ENCODE peak calls at places on chromosomes 3 and 15, in five cellular contexts. M, O, I, D and X are unnamed samples.

GRCh38 chr15:93037341-93038063 is 51.5 kb downstream of the RGMA start:
- DNase-seq in I (no peak), D (peak; percentile 63), M (peak; percentile 54), O (peak; percentile 41), X (peak; percentile 69)

GRCh38 chr3:174953068-174953467 is 93.9 kb downstream of the NAALADL2 start:
- DNase-seq in I (no peak), D (no peak), M (no peak), O (no peak), X (no peak)

GRCh38 chr3:61807865-61808276 is 246.5 kb downstream of the PTPRG start:
- DNase-seq in O (peak; percentile 17), I (no peak), M (peak; percentile 24), D (no peak), X (no peak)

GRCh38 chr3:50112462-50112861 is 23.7 kb downstream of the RBM5 start:
- DNase-seq in I (no peak), O (no peak), D (no peak), M (no peak), X (no peak)

GRCh38 chr3:62876064-62876463 is 848 bp upstream of the CADPS start:
- DNase-seq in D (no peak), I (peak; percentile 2), M (no peak), O (peak; percentile 87), X (peak; percentile 42)

GRCh38 chr3:136749106-136749505 is 3.1 kb downstream of the STAG1 start:
- DNase-seq in O (no peak), I (no peak), D (no peak), M (no peak), X (no peak)

GRCh38 chr3:65729553-65729952 is 309.2 kb downstream of the MAGI1 start:
- DNase-seq in D (no peak), O (no peak), I (peak; percentile 58), M (peak; percentile 24), X (no peak)

GRCh38 chr3:155748611-155749365 is 3.9 kb upstream of the PLCH1 start:
- DNase-seq in D (no peak), O (peak; percentile 36), I (no peak), M (no peak), X (no peak)

GRCh38 chr3:39211332-39212130 is 19.1 kb upstream of the XIRP1 start:
- DNase-seq in D (no peak), O (no peak), I (no peak), M (no peak), X (no peak)

GRCh38 chr3:146470424-146470990 is 1.1 kb upstream of the PLSCR2 start:
- DNase-seq in O (no peak), M (no peak), I (no peak), D (no peak), X (no peak)

GRCh38 chr3:25542571-25543039 is 114.5 kb downstream of the RARB start:
- DNase-seq in I (no peak), O (no peak), D (no peak), M (no peak), X (no peak)

GRCh38 chr3:194042947-194043346 is 93.0 kb upstream of the HES1 start:
- DNase-seq in D (no peak), M (no peak), I (peak; percentile 29), O (no peak), X (no peak)

GRCh38 chr3:134359121-134360010 is 14.9 kb downstream of the AMOTL2 start:
- DNase-seq in I (no peak), M (no peak), D (no peak), O (no peak), X (peak; percentile 54)

GRCh38 chr15:91021516-91022074 is 799 bp downstream of the VPS33B start:
- DNase-seq in M (peak; percentile 63), O (no peak), D (no peak), I (no peak), X (no peak)

GRCh38 chr3:150503402-150504099 is 42.7 kb downstream of the SERP1 start:
- DNase-seq in D (no peak), I (no peak), O (no peak), M (no peak), X (no peak)

GRCh38 chr3:73602171-73602570 is 22.6 kb downstream of the PDZRN3 start:
- DNase-seq in I (no peak), O (no peak), D (no peak), M (no peak), X (peak; percentile 45)

GRCh38 chr3:52895416-52895815 is 1.9 kb downstream of the STIMATE start:
- DNase-seq in O (no peak), D (no peak), M (no peak), I (no peak), X (no peak)

GRCh38 chr3:8239718-8240698 is 261.6 kb upstream of the LMCD1 start:
- DNase-seq in O (peak; percentile 74), M (peak; percentile 44), I (peak; percentile 27), D (no peak), X (no peak)

GRCh38 chr15:38905634-38906033 is 341.0 kb upstream of the RASGRP1 start:
- DNase-seq in M (no peak), D (no peak), I (no peak), O (no peak), X (no peak)

GRCh38 chr3:185594073-185594472 is 8.0 kb downstream of the SENP2 start:
- DNase-seq in I (no peak), O (no peak), M (no peak), D (no peak), X (no peak)

GRCh38 chr15:53586815-53587214 is 172.6 kb downstream of the WDR72 start:
- DNase-seq in D (no peak), I (no peak), M (peak; percentile 45), O (peak; percentile 70), X (no peak)

GRCh38 chr3:150469031-150469930 is 61.2 kb downstream of the TSC22D2 start:
- DNase-seq in O (peak; percentile 88), M (no peak), D (peak; percentile 55), I (peak; percentile 85), X (no peak)

GRCh38 chr3:25960776-25961175 is 170.9 kb downstream of the OXSM start:
- DNase-seq in O (no peak), M (no peak), I (no peak), D (no peak), X (no peak)

GRCh38 chr3:129864519-129864918 is 29.0 kb downstream of the TMCC1 start:
- DNase-seq in I (no peak), M (no peak), D (no peak), O (no peak), X (no peak)

GRCh38 chr3:150254199-150254786 is 153.8 kb upstream of the TSC22D2 start:
- DNase-seq in I (no peak), D (peak; percentile 31), O (no peak), M (no peak), X (no peak)

GRCh38 chr15:42456971-42457370 is 34.0 kb downstream of the ZNF106 start:
- DNase-seq in O (no peak), M (peak; percentile 45), I (no peak), D (peak; percentile 32), X (no peak)

GRCh38 chr15:75695206-75695605 is 17.4 kb downstream of the CSPG4 start:
- DNase-seq in I (no peak), O (peak; percentile 46), M (no peak), D (no peak), X (no peak)

GRCh38 chr3:112415390-112415789 is 82.4 kb downstream of the CD200 start:
- DNase-seq in D (no peak), O (no peak), M (no peak), I (no peak), X (no peak)

GRCh38 chr3:41126961-41127360 is 72.3 kb upstream of the CTNNB1 start:
- DNase-seq in D (no peak), I (no peak), M (no peak), O (no peak), X (no peak)
- H3K9me3 ChIP-seq in D (peaks cover 26% of the 10 kb centered on the region), I (no peaks in the 10 kb centered on the region), M (no peaks in the 10 kb centered on the region), O (peaks cover 3% of the 10 kb centered on the region), X (peaks cover 42% of the 10 kb centered on the region)

DNA sequence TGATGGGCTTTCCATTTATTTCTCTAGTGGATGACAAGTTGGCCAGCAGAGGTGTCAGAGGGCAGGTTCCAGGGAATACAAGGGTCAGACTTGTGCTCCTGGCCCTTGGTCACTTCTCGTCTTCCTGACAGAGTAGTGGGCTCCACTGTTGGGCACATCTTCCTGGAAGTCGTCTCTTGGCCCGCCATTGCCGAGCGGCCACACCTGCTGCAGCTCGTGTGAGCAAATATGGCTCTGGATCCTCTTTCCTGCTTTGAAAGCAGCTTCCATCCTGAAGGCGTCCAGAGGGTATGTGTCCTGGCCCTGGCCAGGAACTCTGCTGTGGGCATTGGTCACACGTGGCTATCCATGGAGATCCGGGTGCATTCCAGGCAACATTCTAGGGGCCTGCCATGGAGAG is 100.2 kb downstream of the SNRPN start:
- DNase-seq in M (no peak), D (no peak), I (no peak), O (no peak), X (no peak)
- H3K9me3 ChIP-seq in M (peaks cover 57% of the 10 kb centered on the region), D (peaks cover 100% of the 10 kb centered on the region), I (peaks cover 100% of the 10 kb centered on the region), O (peaks cover 56% of the 10 kb centered on the region), X (peaks cover 100% of the 10 kb centered on the region)

GRCh38 chr15:100384108-100384410 is 42.3 kb upstream of the ADAMTS17 start:
- DNase-seq in O (no peak), D (no peak), M (no peak), I (no peak), X (no peak)
- H3K9me3 ChIP-seq in O (no peaks in the 10 kb centered on the region), D (peaks cover 30% of the 10 kb centered on the region), M (no peaks in the 10 kb centered on the region), I (peaks cover 49% of the 10 kb centered on the region), X (peaks cover 70% of the 10 kb centered on the region)

GRCh38 chr15:24899367-24899766 is 55.4 kb upstream of the SNRPN start:
- DNase-seq in O (no peak), M (no peak), D (no peak), I (no peak), X (no peak)
- H3K9me3 ChIP-seq in O (no peaks in the 10 kb centered on the region), M (no peaks in the 10 kb centered on the region), D (no peaks in the 10 kb centered on the region), I (peaks cover 10% of the 10 kb centered on the region), X (no peaks in the 10 kb centered on the region)

GRCh38 chr3:32257042-32257441 is 18.6 kb downstream of the CMTM8 start:
- DNase-seq in I (no peak), D (no peak), M (no peak), O (no peak), X (no peak)

GRCh38 chr3:32256206-32256605 is 17.7 kb downstream of the CMTM8 start:
- DNase-seq in O (no peak), I (no peak), D (no peak), M (no peak), X (no peak)

GRCh38 chr3:32255345-32255744 is 16.9 kb downstream of the CMTM8 start:
- DNase-seq in D (no peak), I (no peak), M (no peak), O (no peak), X (no peak)

GRCh38 chr3:32258869-32259268 is 20.4 kb downstream of the CMTM8 start:
- DNase-seq in M (no peak), O (no peak), I (no peak), D (no peak), X (no peak)

GRCh38 chr3:32257641-32258438 is 19.4 kb downstream of the CMTM8 start:
- DNase-seq in O (no peak), M (no peak), D (no peak), I (no peak), X (no peak)
- H3K9me3 ChIP-seq in O (no peaks in the 10 kb centered on the region), M (no peaks in the 10 kb centered on the region), D (peaks cover 7% of the 10 kb centered on the region), I (no peaks in the 10 kb centered on the region), X (peaks cover 18% of the 10 kb centered on the region)

GRCh38 chr3:16148213-16148612 is 26.3 kb upstream of the GALNT15 start:
- DNase-seq in D (no peak), I (no peak), O (no peak), M (no peak), X (no peak)

GRCh38 chr3:16147226-16147625 is 27.3 kb upstream of the GALNT15 start:
- DNase-seq in O (no peak), M (no peak), I (no peak), D (no peak), X (no peak)

GRCh38 chr3:16145176-16145575 is 29.3 kb upstream of the GALNT15 start:
- DNase-seq in I (no peak), M (no peak), O (no peak), D (no peak), X (no peak)

GRCh38 chr3:16143870-16144568 is 30.5 kb upstream of the GALNT15 start:
- DNase-seq in O (no peak), D (no peak), M (no peak), I (no peak), X (no peak)

GRCh38 chr3:16146015-16146730 is 28.3 kb upstream of the GALNT15 start:
- DNase-seq in M (no peak), O (no peak), I (no peak), D (no peak), X (no peak)
- H3K9me3 ChIP-seq in M (no peaks in the 10 kb centered on the region), O (no peaks in the 10 kb centered on the region), I (peaks cover 5% of the 10 kb centered on the region), D (no peaks in the 10 kb centered on the region), X (peaks cover 14% of the 10 kb centered on the region)